ENCODE peak calls at places on chromosomes 11 and 22, in ten cellular contexts. One of them, this sample, is unnamed.

GRCh38 chr11:8060801-8061554 is 20.0 kb upstream of the TUB start:
- DNase-seq in HFF-Myc: no peak
- DNase-seq in HFFc6: peak
- DNase-seq in BJ: peak
- DNase-seq in epithelial cell of esophagus: peak
- DNase-seq in AG04450: peak
- DNase-seq in Peyer's patch: no peak
- DNase-seq in heart left ventricle: no peak
- DNase-seq in right lobe of liver: peak
- DNase-seq in lower leg skin: peak
- DNase-seq in this sample: no peak

GRCh38 chr11:63682045-63682915 is 980 bp downstream of the RTN3 start:
- DNase-seq in heart left ventricle: no peak
- DNase-seq in epithelial cell of esophagus: peak
- DNase-seq in lower leg skin: peak
- DNase-seq in Peyer's patch: no peak
- DNase-seq in HFFc6: no peak
- DNase-seq in BJ: no peak
- DNase-seq in right lobe of liver: peak
- DNase-seq in HFF-Myc: no peak
- DNase-seq in AG04450: no peak
- DNase-seq in this sample: no peak

GRCh38 chr11:70005107-70005818 is 72.9 kb upstream of the ANO1 start:
- DNase-seq in AG04450: peak
- DNase-seq in right lobe of liver: no peak
- DNase-seq in HFF-Myc: no peak
- DNase-seq in Peyer's patch: no peak
- DNase-seq in HFFc6: peak
- DNase-seq in lower leg skin: no peak
- DNase-seq in heart left ventricle: no peak
- DNase-seq in BJ: peak
- DNase-seq in epithelial cell of esophagus: no peak
- DNase-seq in this sample: no peak

GRCh38 chr11:57792060-57792541 is 30.5 kb downstream of the CTNND1 start:
- DNase-seq in lower leg skin: peak
- DNase-seq in right lobe of liver: peak
- DNase-seq in HFFc6: no peak
- DNase-seq in Peyer's patch: peak
- DNase-seq in AG04450: no peak
- DNase-seq in HFF-Myc: no peak
- DNase-seq in heart left ventricle: peak
- DNase-seq in epithelial cell of esophagus: peak
- DNase-seq in BJ: no peak
- DNase-seq in this sample: peak

GRCh38 chr11:94133752-94134151 is 5.1 kb downstream of the PANX1 start:
- DNase-seq in BJ: no peak
- DNase-seq in heart left ventricle: no peak
- DNase-seq in lower leg skin: no peak
- DNase-seq in AG04450: no peak
- DNase-seq in HFFc6: no peak
- DNase-seq in HFF-Myc: no peak
- DNase-seq in epithelial cell of esophagus: no peak
- DNase-seq in right lobe of liver: no peak
- DNase-seq in Peyer's patch: no peak
- DNase-seq in this sample: no peak

GRCh38 chr11:32115406-32115805 is 24.5 kb downstream of the RCN1 start:
- DNase-seq in right lobe of liver: no peak
- DNase-seq in lower leg skin: no peak
- DNase-seq in HFF-Myc: no peak
- DNase-seq in epithelial cell of esophagus: no peak
- DNase-seq in Peyer's patch: no peak
- DNase-seq in heart left ventricle: no peak
- DNase-seq in HFFc6: no peak
- DNase-seq in AG04450: no peak
- DNase-seq in BJ: no peak
- DNase-seq in this sample: no peak

GRCh38 chr22:26170795-26171194 is 1.5 kb downstream of the SEZ6L start:
- DNase-seq in epithelial cell of esophagus: no peak
- DNase-seq in heart left ventricle: no peak
- DNase-seq in HFFc6: no peak
- DNase-seq in BJ: no peak
- DNase-seq in right lobe of liver: no peak
- DNase-seq in AG04450: no peak
- DNase-seq in lower leg skin: no peak
- DNase-seq in Peyer's patch: no peak
- DNase-seq in HFF-Myc: no peak
- DNase-seq in this sample: no peak

GRCh38 chr11:47508595-47509555 is 44.1 kb downstream of the CELF1 start:
- DNase-seq in right lobe of liver: no peak
- DNase-seq in epithelial cell of esophagus: no peak
- DNase-seq in HFFc6: no peak
- DNase-seq in HFF-Myc: no peak
- DNase-seq in AG04450: no peak
- DNase-seq in lower leg skin: no peak
- DNase-seq in Peyer's patch: no peak
- DNase-seq in heart left ventricle: no peak
- DNase-seq in BJ: no peak
- DNase-seq in this sample: no peak

GRCh38 chr11:62127426-62127825 is 3.6 kb downstream of the INCENP start:
- DNase-seq in HFF-Myc: no peak
- DNase-seq in lower leg skin: no peak
- DNase-seq in heart left ventricle: no peak
- DNase-seq in AG04450: no peak
- DNase-seq in right lobe of liver: no peak
- DNase-seq in Peyer's patch: no peak
- DNase-seq in HFFc6: no peak
- DNase-seq in epithelial cell of esophagus: no peak
- DNase-seq in BJ: no peak
- DNase-seq in this sample: no peak

GRCh38 chr11:17703951-17704350 is 15.4 kb upstream of the MYOD1 start:
- DNase-seq in heart left ventricle: no peak
- DNase-seq in lower leg skin: no peak
- DNase-seq in epithelial cell of esophagus: no peak
- DNase-seq in AG04450: no peak
- DNase-seq in right lobe of liver: no peak
- DNase-seq in HFFc6: peak
- DNase-seq in Peyer's patch: no peak
- DNase-seq in BJ: no peak
- DNase-seq in HFF-Myc: no peak
- DNase-seq in this sample: no peak

GRCh38 chr11:2586793-2587131 is 113.0 kb downstream of the KCNQ1OT1 start:
- DNase-seq in right lobe of liver: no peak
- DNase-seq in epithelial cell of esophagus: no peak
- DNase-seq in AG04450: no peak
- DNase-seq in HFFc6: no peak
- DNase-seq in heart left ventricle: peak
- DNase-seq in HFF-Myc: no peak
- DNase-seq in Peyer's patch: no peak
- DNase-seq in lower leg skin: peak
- DNase-seq in BJ: no peak
- DNase-seq in this sample: no peak

DNA sequence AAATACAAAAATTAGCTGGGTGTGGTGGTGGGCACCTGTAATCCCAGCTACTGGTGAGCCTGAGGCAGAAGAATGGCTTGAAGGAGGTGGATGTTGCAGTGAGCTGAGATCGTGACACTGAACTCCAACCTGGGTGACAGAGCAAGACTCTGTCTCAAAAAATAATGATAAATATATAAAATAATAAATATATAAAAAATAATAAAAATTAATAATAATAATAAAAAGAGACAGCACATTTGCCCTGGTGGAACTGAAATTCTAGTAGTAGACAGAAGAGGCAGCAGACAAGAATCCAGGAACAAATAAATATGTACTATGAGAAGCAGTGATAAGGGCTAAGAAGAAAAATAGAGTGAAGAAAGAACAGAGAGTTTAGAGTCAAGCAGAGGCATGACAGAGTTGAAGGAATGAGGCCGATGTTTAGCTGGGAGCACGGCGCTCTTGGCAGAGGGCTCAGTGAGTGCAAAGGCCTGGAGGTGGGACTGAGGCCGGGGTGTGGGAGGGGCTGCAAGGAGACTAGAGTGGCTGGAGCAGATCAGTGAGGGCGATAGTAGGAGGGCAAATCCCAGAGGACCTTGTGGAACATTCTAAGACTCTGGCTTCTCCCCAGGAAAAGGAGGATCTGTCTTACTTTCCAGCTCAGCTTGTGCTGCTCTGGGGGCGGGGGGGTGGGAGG is 410.3 kb downstream of the MN1 start:
- DNase-seq in BJ: no peak
- DNase-seq in epithelial cell of esophagus: no peak
- DNase-seq in HFF-Myc: no peak
- DNase-seq in HFFc6: no peak
- DNase-seq in right lobe of liver: peak
- DNase-seq in lower leg skin: peak
- DNase-seq in AG04450: no peak
- DNase-seq in Peyer's patch: no peak
- DNase-seq in heart left ventricle: peak
- DNase-seq in this sample: no peak
- TF ChIP-seq CTCF in BJ: no peak
- TF ChIP-seq CTCF in epithelial cell of esophagus: no peak
- TF ChIP-seq CTCF in HFF-Myc: no peak
- TF ChIP-seq CTCF in HFFc6: peak
- TF ChIP-seq CTCF in right lobe of liver: no peak
- TF ChIP-seq CTCF in lower leg skin: no peak
- TF ChIP-seq CTCF in AG04450: no peak
- TF ChIP-seq CTCF in Peyer's patch: no peak
- TF ChIP-seq CTCF in heart left ventricle: no peak
- TF ChIP-seq CTCF in this sample: no peak

DNA sequence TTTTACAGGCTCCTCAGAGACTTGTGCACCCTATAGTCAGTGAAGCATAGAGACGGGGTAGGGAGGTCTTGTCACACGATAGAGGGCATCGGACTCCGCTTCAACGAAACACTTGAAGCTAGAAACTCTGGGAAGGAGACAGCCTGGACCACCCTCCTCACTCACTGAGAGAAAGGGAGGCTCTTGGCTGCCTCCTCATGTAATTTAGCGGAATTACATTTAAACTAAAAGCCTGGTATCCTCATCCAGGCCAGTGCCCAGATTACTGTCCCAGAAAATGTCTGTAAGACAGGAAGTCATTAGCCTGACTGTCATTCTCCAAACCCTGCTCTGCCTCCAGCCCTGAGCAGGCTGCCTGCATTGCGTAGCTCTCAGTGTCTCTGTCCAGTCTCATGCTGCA is 36.0 kb downstream of the TTLL1 start:
- DNase-seq in Peyer's patch: no peak
- DNase-seq in epithelial cell of esophagus: no peak
- DNase-seq in heart left ventricle: no peak
- DNase-seq in lower leg skin: no peak
- DNase-seq in BJ: no peak
- DNase-seq in right lobe of liver: no peak
- DNase-seq in AG04450: no peak
- DNase-seq in HFF-Myc: no peak
- DNase-seq in HFFc6: no peak
- DNase-seq in this sample: no peak
- TF ChIP-seq CTCF in Peyer's patch: peak
- TF ChIP-seq CTCF in epithelial cell of esophagus: peak
- TF ChIP-seq CTCF in heart left ventricle: no peak
- TF ChIP-seq CTCF in lower leg skin: no peak
- TF ChIP-seq CTCF in BJ: peak
- TF ChIP-seq CTCF in right lobe of liver: no peak
- TF ChIP-seq CTCF in AG04450: peak
- TF ChIP-seq CTCF in HFF-Myc: peak
- TF ChIP-seq CTCF in HFFc6: peak
- TF ChIP-seq CTCF in this sample: no peak

DNA sequence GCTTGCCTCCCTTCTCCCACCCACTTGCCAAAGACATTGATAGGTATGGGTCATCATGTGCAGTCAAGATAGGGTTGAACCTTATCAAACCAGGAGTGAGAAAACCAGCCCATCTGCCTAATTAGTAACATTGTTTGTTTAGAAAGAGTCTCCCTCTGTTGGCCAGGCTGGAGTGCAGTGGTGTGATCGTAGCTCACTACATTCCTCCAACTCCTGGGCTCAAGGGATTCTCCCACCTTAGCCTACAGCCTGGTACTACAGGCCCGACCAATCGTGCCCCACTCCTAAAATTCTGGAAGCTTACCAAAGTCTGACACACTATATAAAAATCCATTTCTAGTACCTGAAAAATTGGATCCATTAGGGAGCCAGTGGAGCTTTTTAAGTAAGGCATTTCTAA is 4.5 kb downstream of the C11orf71 start:
- DNase-seq in epithelial cell of esophagus: peak
- DNase-seq in Peyer's patch: no peak
- DNase-seq in HFFc6: no peak
- DNase-seq in HFF-Myc: no peak
- DNase-seq in AG04450: no peak
- DNase-seq in lower leg skin: no peak
- DNase-seq in BJ: no peak
- DNase-seq in right lobe of liver: no peak
- DNase-seq in heart left ventricle: no peak
- DNase-seq in this sample: no peak
- TF ChIP-seq CTCF in epithelial cell of esophagus: peak
- TF ChIP-seq CTCF in Peyer's patch: peak
- TF ChIP-seq CTCF in HFFc6: peak
- TF ChIP-seq CTCF in HFF-Myc: peak
- TF ChIP-seq CTCF in AG04450: peak
- TF ChIP-seq CTCF in lower leg skin: no peak
- TF ChIP-seq CTCF in BJ: peak
- TF ChIP-seq CTCF in right lobe of liver: peak
- TF ChIP-seq CTCF in heart left ventricle: peak
- TF ChIP-seq CTCF in this sample: no peak

GRCh38 chr11:20363500-20364411 is at the start of gene HTATIP2:
- DNase-seq in AG04450: no peak
- DNase-seq in heart left ventricle: peak
- DNase-seq in right lobe of liver: peak
- DNase-seq in lower leg skin: peak
- DNase-seq in BJ: no peak
- DNase-seq in HFF-Myc: no peak
- DNase-seq in Peyer's patch: peak
- DNase-seq in HFFc6: no peak
- DNase-seq in epithelial cell of esophagus: peak
- DNase-seq in this sample: peak

GRCh38 chr11:20367313-20367948 is 3.9 kb downstream of the HTATIP2 start:
- DNase-seq in HFF-Myc: peak
- DNase-seq in epithelial cell of esophagus: peak
- DNase-seq in right lobe of liver: no peak
- DNase-seq in Peyer's patch: no peak
- DNase-seq in lower leg skin: no peak
- DNase-seq in BJ: peak
- DNase-seq in heart left ventricle: no peak
- DNase-seq in AG04450: peak
- DNase-seq in HFFc6: peak
- DNase-seq in this sample: no peak

GRCh38 chr11:20363149-20363499 is 390 bp upstream of the HTATIP2 start:
- DNase-seq in HFFc6: no peak
- DNase-seq in lower leg skin: no peak
- DNase-seq in right lobe of liver: no peak
- DNase-seq in epithelial cell of esophagus: no peak
- DNase-seq in Peyer's patch: no peak
- DNase-seq in HFF-Myc: no peak
- DNase-seq in heart left ventricle: no peak
- DNase-seq in AG04450: no peak
- DNase-seq in BJ: no peak
- DNase-seq in this sample: no peak

GRCh38 chr11:20362481-20362880 is 1.0 kb upstream of the HTATIP2 start:
- DNase-seq in heart left ventricle: no peak
- DNase-seq in Peyer's patch: no peak
- DNase-seq in HFF-Myc: no peak
- DNase-seq in BJ: no peak
- DNase-seq in right lobe of liver: no peak
- DNase-seq in HFFc6: no peak
- DNase-seq in lower leg skin: no peak
- DNase-seq in AG04450: no peak
- DNase-seq in epithelial cell of esophagus: no peak
- DNase-seq in this sample: no peak

GRCh38 chr11:20364412-20364792 is 888 bp downstream of the HTATIP2 start:
- DNase-seq in heart left ventricle: no peak
- DNase-seq in right lobe of liver: no peak
- DNase-seq in HFF-Myc: no peak
- DNase-seq in BJ: no peak
- DNase-seq in epithelial cell of esophagus: no peak
- DNase-seq in lower leg skin: no peak
- DNase-seq in Peyer's patch: no peak
- DNase-seq in AG04450: no peak
- DNase-seq in HFFc6: no peak
- DNase-seq in this sample: no peak
- TF ChIP-seq CTCF in heart left ventricle: no peak
- TF ChIP-seq CTCF in right lobe of liver: no peak
- TF ChIP-seq CTCF in HFF-Myc: no peak
- TF ChIP-seq CTCF in BJ: no peak
- TF ChIP-seq CTCF in epithelial cell of esophagus: no peak
- TF ChIP-seq CTCF in lower leg skin: no peak
- TF ChIP-seq CTCF in Peyer's patch: no peak
- TF ChIP-seq CTCF in AG04450: no peak
- TF ChIP-seq CTCF in HFFc6: peak
- TF ChIP-seq CTCF in this sample: no peak